ENCODE peak calls at places on chromosomes 1 and 21, in six cellular contexts. D is GM12892, W is NCI-H1092 treated with DMSO at 0.1 percent for 48 hours, F is NCI-H446, Q is lung microvascular endothelial cell, M is germinal center. L is an unnamed sample.

GRCh38 chr21:34889287-34889536 is 159.9 kb downstream of the RUNX1 start:
- DNase-seq in D (no peak), W (peak), F (no peak), Q (peak), M (no peak), L (no peak)

GRCh38 chr1:61746768-61747167 is 4.5 kb downstream of the PATJ start:
- DNase-seq in D (no peak), W (no peak), F (no peak), Q (no peak), M (no peak), L (no peak)

GRCh38 chr1:224616761-224617409 is 768 bp downstream of the CNIH3 start:
- DNase-seq in D (no peak), W (peak), F (no peak), Q (no peak), M (no peak), L (no peak)

GRCh38 chr1:158117854-158118691 is 62.6 kb upstream of the CD1D start:
- DNase-seq in D (peak), W (no peak), F (peak), Q (peak), M (peak), L (peak)

GRCh38 chr1:175783126-175783722 is 39.8 kb upstream of the TNR start:
- DNase-seq in D (no peak), W (no peak), F (no peak), Q (peak), M (no peak), L (no peak)

GRCh38 chr1:47646676-47647075 is 208.8 kb downstream of the FOXD2 start:
- DNase-seq in D (no peak), W (no peak), F (no peak), Q (no peak), M (no peak), L (no peak)

GRCh38 chr1:85134583-85135455 is 66.0 kb downstream of the SYDE2 start:
- DNase-seq in D (no peak), W (no peak), F (peak), Q (no peak), M (no peak), L (no peak)

GRCh38 chr1:246959944-246960693 is 28.4 kb upstream of the AHCTF1 start:
- DNase-seq in D (no peak), W (no peak), F (no peak), Q (peak), M (peak), L (no peak)

GRCh38 chr1:1272341-1273151 is 1.1 kb downstream of the UBE2J2 start:
- DNase-seq in D (no peak), W (no peak), F (no peak), Q (peak), M (no peak), L (no peak)

GRCh38 chr1:46171351-46171750 is 3.5 kb upstream of the TSPAN1 start:
- DNase-seq in D (no peak), W (no peak), F (no peak), Q (peak), M (no peak), L (no peak)

GRCh38 chr1:91123319-91123718 is 101.5 kb upstream of the ZNF644 start:
- DNase-seq in D (no peak), W (no peak), F (no peak), Q (no peak), M (no peak), L (no peak)

GRCh38 chr1:58555393-58555792 is 8.9 kb upstream of the OMA1 start:
- DNase-seq in D (no peak), W (no peak), F (no peak), Q (no peak), M (no peak), L (no peak)

GRCh38 chr1:156578006-156578405 is 1.5 kb upstream of the TTC24 start:
- DNase-seq in D (no peak), W (no peak), F (no peak), Q (no peak), M (no peak), L (no peak)

GRCh38 chr1:7299994-7300393 is 471.1 kb upstream of the VAMP3 start:
- DNase-seq in D (no peak), W (no peak), F (no peak), Q (peak), M (no peak), L (no peak)